ENCODE peak calls at places on chromosome 16, in nine cellular contexts. Y, O, P, H, X, D, T, R and E are unnamed samples.

GRCh38 chr16:67549936-67550335 is 12.4 kb upstream of the CTCF start:
- DNase-seq in Y (no peak), O (no peak), P (no peak), H (no peak), X (no peak), D (no peak), T (no peak), R (no peak), E (no peak)

GRCh38 chr16:88354229-88355092 is 28.3 kb upstream of the ZNF469 start:
- DNase-seq in Y (no peak), O (no peak), P (no peak), H (no peak), X (no peak), D (no peak), T (no peak), R (peak), E (no peak)

GRCh38 chr16:89308391-89309333 is 91.2 kb downstream of the ZNF778 start:
- DNase-seq in Y (no peak), O (no peak), P (no peak), H (no peak), X (no peak), D (no peak), T (no peak), R (peak), E (no peak)

GRCh38 chr16:35210681-35211433 is 1751.4 kb downstream of the TP53TG3F start:
- DNase-seq in Y (no peak), O (no peak), P (no peak), H (no peak), X (no peak), D (no peak), T (no peak), R (no peak), E (no peak)

GRCh38 chr16:3165111-3165822 is 22.7 kb upstream of the OR1F1 start:
- DNase-seq in Y (no peak), O (no peak), P (no peak), H (no peak), X (no peak), D (no peak), T (no peak), R (no peak), E (no peak)

GRCh38 chr16:72910371-72910770 is 137.6 kb downstream of the ZFHX3 start:
- DNase-seq in Y (no peak), O (no peak), P (no peak), H (no peak), X (no peak), D (no peak), T (no peak), R (no peak), E (no peak)

GRCh38 chr16:86118467-86119307 is 219.7 kb downstream of the IRF8 start:
- DNase-seq in Y (no peak), O (no peak), P (no peak), H (no peak), X (no peak), D (no peak), T (no peak), R (no peak), E (no peak)

GRCh38 chr16:89246903-89247733 is 29.6 kb downstream of the ZNF778 start:
- DNase-seq in Y (peak), O (peak), P (peak), H (peak), X (peak), D (no peak), T (peak), R (peak), E (peak)

GRCh38 chr16:60991886-60992285 is 1044.4 kb downstream of the CDH8 start:
- DNase-seq in Y (no peak), O (no peak), P (no peak), H (no peak), X (no peak), D (no peak), T (no peak), R (no peak), E (no peak)

GRCh38 chr16:16884451-16884850 is 505.5 kb downstream of the NPIPA7 start:
- DNase-seq in Y (no peak), O (no peak), P (no peak), H (no peak), X (no peak), D (no peak), T (no peak), R (no peak), E (no peak)

GRCh38 chr16:15041260-15042011 is 14.4 kb downstream of the NTAN1 start:
- DNase-seq in Y (no peak), O (no peak), P (no peak), H (peak), X (no peak), D (no peak), T (no peak), R (peak), E (no peak)

DNA sequence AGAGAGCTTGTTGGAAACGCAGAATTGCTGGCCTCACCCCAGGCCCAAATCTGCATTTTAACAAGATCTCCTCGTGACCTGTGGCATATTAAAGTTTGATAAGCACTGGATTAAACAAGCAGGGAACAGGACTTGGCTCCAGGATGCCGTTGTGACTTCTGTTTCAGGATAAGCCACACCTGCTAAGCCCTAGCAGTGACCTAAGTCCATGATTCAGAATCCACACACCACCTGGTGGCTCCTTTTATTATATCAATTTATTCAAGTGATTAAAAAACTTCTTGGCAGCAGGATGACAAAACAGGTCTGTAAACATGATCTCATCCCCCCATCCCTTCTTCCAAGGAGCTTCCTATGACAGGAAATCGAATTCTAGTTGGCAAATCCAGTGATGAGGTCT is 9.1 kb downstream of the NAGPA start:
- DNase-seq in Y (no peak), O (peak), P (no peak), H (no peak), X (no peak), D (no peak), T (peak), R (no peak), E (no peak)
- TF ChIP-seq CTCF in Y (no peak), O (peak), P (peak), H (no peak), X (no peak), D (no peak), T (peak), R (no peak), E (no peak)

DNA sequence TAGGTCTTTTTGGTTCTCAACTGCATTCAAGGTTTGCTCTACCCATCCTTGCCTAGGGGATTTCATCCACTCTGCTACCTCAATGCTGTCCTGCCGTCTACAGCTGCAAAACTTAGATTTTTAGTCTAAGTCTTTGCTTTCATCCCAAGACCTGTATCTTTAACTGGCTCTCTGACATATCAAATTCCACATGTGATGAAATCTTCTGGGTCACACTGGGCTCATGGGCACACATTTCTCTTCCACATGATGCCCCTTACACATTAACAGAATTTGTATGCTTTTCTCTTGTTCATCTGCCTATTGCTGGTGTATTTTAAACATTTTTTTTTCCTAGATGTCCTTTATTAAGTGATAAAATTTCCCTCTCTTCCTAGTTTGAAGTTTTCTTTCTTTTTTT is 39.6 kb downstream of the MAF start:
- DNase-seq in Y (no peak), O (no peak), P (no peak), H (no peak), X (no peak), D (no peak), T (no peak), R (no peak), E (no peak)
- TF ChIP-seq CTCF in Y (no peak), O (no peak), P (no peak), H (no peak), X (no peak), D (no peak), T (no peak), R (no peak), E (no peak)

GRCh38 chr16:69088684-69089083 is 16.8 kb upstream of the HAS3 start:
- DNase-seq in Y (no peak), O (no peak), P (no peak), H (no peak), X (no peak), D (no peak), T (no peak), R (no peak), E (no peak)

GRCh38 chr16:69085032-69085695 is 20.3 kb upstream of the HAS3 start:
- DNase-seq in Y (no peak), O (no peak), P (no peak), H (no peak), X (no peak), D (no peak), T (no peak), R (no peak), E (no peak)

GRCh38 chr16:69087161-69087581 is 18.3 kb upstream of the HAS3 start:
- DNase-seq in Y (no peak), O (no peak), P (no peak), H (no peak), X (no peak), D (no peak), T (no peak), R (no peak), E (no peak)

GRCh38 chr16:69093974-69094373 is 11.5 kb upstream of the HAS3 start:
- DNase-seq in Y (no peak), O (no peak), P (no peak), H (no peak), X (no peak), D (no peak), T (no peak), R (no peak), E (no peak)

GRCh38 chr16:69089091-69089912 is 16.2 kb upstream of the HAS3 start:
- DNase-seq in Y (peak), O (peak), P (no peak), H (no peak), X (no peak), D (no peak), T (no peak), R (no peak), E (no peak)
- TF ChIP-seq CTCF in Y (no peak), O (peak), P (no peak), H (no peak), X (no peak), D (no peak), T (no peak), R (no peak), E (no peak)

GRCh38 chr16:6019490-6019991 is 921.9 kb upstream of the EEF2KMT start:
- DNase-seq in Y (peak), O (no peak), P (peak), H (no peak), X (no peak), D (no peak), T (no peak), R (peak), E (peak)

GRCh38 chr16:6018848-6019489 is 921.4 kb upstream of the EEF2KMT start:
- DNase-seq in Y (peak), O (no peak), P (peak), H (no peak), X (no peak), D (no peak), T (no peak), R (peak), E (no peak)

GRCh38 chr16:6012716-6013115 is 915.1 kb upstream of the EEF2KMT start:
- DNase-seq in Y (no peak), O (no peak), P (no peak), H (no peak), X (no peak), D (no peak), T (no peak), R (no peak), E (no peak)

GRCh38 chr16:6020162-6020980 is 922.8 kb upstream of the EEF2KMT start:
- DNase-seq in Y (no peak), O (no peak), P (no peak), H (no peak), X (no peak), D (no peak), T (no peak), R (peak), E (no peak)

GRCh38 chr16:6016530-6017184 is 919.1 kb upstream of the EEF2KMT start:
- DNase-seq in Y (no peak), O (peak), P (no peak), H (no peak), X (no peak), D (no peak), T (peak), R (no peak), E (no peak)
- TF ChIP-seq CTCF in Y (peak), O (peak), P (peak), H (peak), X (no peak), D (no peak), T (peak), R (no peak), E (peak)

DNA sequence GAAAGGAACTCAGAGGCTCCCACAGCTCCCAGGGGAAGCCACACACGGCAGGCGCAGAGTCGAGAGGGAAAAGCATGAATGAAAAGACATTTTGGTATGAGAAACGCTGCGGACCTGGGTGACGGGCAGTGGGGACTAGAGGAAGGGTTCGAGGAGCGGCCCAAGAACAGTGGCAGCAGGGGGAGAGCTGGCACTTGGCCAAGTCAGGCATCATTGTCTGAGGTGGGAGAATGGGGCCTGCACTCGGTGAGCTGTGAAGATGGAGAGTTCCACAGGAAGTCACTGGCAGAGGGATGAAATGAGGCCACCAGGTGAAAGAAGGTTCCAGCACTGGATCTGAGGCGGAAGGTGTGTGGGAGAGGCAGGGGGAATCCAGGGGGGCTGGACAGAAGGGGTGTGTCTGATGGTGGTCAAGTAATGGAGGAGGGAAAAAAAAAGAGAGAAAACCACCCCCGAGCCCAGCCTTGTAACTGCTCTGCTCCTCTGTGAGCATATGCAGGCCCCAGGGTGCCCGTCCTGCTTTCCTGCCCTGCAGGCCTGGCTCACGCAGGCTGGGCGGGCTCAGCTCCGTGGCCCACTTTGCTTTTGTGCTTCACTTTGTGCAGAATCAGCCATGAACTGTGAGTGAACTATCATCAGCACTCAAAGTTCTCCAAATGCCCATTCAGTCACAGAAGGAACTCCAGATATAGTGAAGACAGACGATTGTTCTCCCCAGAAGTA is 31.8 kb downstream of the TMEM204 start:
- DNase-seq in Y (no peak), O (no peak), P (no peak), H (no peak), X (no peak), D (no peak), T (no peak), R (no peak), E (no peak)
- TF ChIP-seq CTCF in Y (no peak), O (no peak), P (no peak), H (no peak), X (no peak), D (no peak), T (no peak), R (no peak), E (no peak)

GRCh38 chr16:77869997-77870813 is 81.8 kb downstream of the VAT1L start:
- DNase-seq in Y (no peak), O (no peak), P (no peak), H (no peak), X (no peak), D (no peak), T (no peak), R (no peak), E (no peak)
- TF ChIP-seq CTCF in Y (no peak), O (no peak), P (no peak), H (no peak), X (no peak), D (no peak), T (no peak), R (no peak), E (no peak)

GRCh38 chr16:82439678-82440293 is 187.0 kb upstream of the CDH13 start:
- DNase-seq in Y (no peak), O (no peak), P (peak), H (no peak), X (no peak), D (no peak), T (peak), R (no peak), E (no peak)
- TF ChIP-seq CTCF in Y (peak), O (peak), P (peak), H (no peak), X (peak), D (peak), T (peak), R (no peak), E (peak)

DNA sequence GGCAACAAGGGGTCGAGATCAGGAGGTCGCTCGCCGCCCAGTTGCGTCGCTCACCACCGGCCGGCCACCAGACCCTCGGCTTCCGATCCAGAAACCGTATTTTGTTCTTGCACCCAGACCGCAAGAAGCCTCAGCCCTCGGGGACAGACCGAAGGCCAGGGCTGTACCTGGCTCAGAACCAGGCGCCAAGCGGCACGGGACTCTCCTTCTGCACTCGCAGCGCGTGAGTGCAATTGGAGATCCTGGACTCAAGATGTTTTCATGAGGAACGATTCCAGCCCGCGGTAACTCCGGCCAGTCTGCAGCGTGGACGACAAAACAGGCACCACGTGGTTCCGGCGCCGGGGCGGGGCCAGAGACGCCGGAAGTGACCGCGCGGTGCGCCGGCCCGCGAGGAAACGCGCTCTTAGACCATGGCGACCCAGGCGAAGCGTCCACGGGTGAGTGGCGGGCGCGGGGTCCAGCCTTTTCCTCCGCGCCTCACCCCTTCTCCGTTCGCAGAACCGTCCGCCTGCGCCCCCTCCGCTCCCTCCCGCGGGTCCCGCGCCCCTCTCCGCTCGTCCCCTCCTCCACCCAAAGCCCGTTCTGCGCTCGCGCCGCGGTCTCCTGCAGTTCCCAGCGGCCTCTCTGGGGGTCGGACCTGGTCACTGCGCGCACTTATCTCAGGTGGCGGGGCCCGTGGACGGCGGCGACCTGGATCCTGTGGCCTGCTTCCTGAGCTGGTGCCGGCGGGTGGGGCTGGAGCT is at the start of gene SETD6:
- DNase-seq in Y (peak), O (peak), P (peak), H (peak), X (peak), D (peak), T (peak), R (peak), E (peak)
- TF ChIP-seq CTCF in Y (peak), O (no peak), P (peak), H (peak), X (no peak), D (peak), T (no peak), R (peak), E (peak)

DNA sequence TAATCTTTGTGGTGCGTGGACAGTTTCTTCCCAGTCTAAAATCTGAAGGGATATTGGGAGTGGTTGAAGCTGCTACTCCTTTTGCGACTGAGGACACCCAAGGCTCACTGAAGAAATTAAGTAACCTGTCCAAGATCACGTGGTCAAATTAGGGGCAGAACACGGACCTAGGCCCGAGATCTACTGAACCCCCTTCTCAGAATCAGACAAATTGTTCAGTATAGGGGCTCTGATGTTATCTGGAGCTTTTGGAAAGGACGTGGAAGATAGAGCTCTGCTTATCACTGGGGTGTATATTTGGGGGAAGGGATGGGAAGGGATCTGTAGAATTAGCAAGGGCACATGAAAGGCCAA is 857 bp downstream of the TANGO6 start:
- DNase-seq in Y (no peak), O (peak), P (no peak), H (no peak), X (no peak), D (no peak), T (no peak), R (no peak), E (no peak)
- TF ChIP-seq CTCF in Y (no peak), O (no peak), P (no peak), H (no peak), X (no peak), D (no peak), T (no peak), R (no peak), E (no peak)